ENCODE peak calls at places on chromosomes 1 and 21, in seven cellular contexts. O, S, K, G, D, B and Q are unnamed samples.

GRCh38 chr1:12121212-12122000 is 45.4 kb upstream of the TNFRSF1B start:
- DNase-seq in G (no peak), S (no peak), B (peak; percentile 47), D (no peak), O (no peak), K (no peak), Q (no peak)

GRCh38 chr21:31180256-31181088 is 142.2 kb upstream of the KRTAP19-8 start:
- DNase-seq in D (no peak), K (no peak), B (peak; percentile 49), G (peak; percentile 40), O (no peak), S (peak; percentile 30), Q (no peak)

GRCh38 chr21:43188712-43189151 is 19.9 kb downstream of the CRYAA start:
- DNase-seq in B (no peak), D (no peak), K (no peak), O (no peak), S (no peak), G (peak; percentile 11), Q (peak; percentile 64)

GRCh38 chr1:171611306-171611705 is 10.7 kb upstream of the MYOCOS start:
- DNase-seq in B (no peak), S (no peak), K (no peak), G (no peak), D (no peak), O (no peak), Q (no peak)

GRCh38 chr1:225651872-225652725 is 824 bp downstream of the ENAH start:
- DNase-seq in K (no peak), B (no peak), G (peak; percentile 27), O (peak; percentile 44), D (no peak), S (peak; percentile 66), Q (peak; percentile 1)

GRCh38 chr1:53826367-53826766 is 11.7 kb downstream of the NDC1 start:
- DNase-seq in D (no peak), K (no peak), G (no peak), O (no peak), B (no peak), S (peak; percentile 6), Q (no peak)

GRCh38 chr1:225754940-225755635 is 22.5 kb upstream of the SRP9 start:
- DNase-seq in S (no peak), O (no peak), K (no peak), G (no peak), D (peak; percentile 76), B (no peak), Q (no peak)

GRCh38 chr1:159170639-159171038 is 776 bp upstream of the CADM3 start:
- DNase-seq in K (no peak), S (no peak), G (no peak), B (no peak), O (no peak), D (no peak), Q (no peak)

GRCh38 chr1:206703647-206704046 is 18.9 kb downstream of the MAPKAPK2 start:
- DNase-seq in O (no peak), K (peak; percentile 36), B (peak; percentile 91), S (no peak), G (no peak), D (no peak), Q (no peak)

DNA sequence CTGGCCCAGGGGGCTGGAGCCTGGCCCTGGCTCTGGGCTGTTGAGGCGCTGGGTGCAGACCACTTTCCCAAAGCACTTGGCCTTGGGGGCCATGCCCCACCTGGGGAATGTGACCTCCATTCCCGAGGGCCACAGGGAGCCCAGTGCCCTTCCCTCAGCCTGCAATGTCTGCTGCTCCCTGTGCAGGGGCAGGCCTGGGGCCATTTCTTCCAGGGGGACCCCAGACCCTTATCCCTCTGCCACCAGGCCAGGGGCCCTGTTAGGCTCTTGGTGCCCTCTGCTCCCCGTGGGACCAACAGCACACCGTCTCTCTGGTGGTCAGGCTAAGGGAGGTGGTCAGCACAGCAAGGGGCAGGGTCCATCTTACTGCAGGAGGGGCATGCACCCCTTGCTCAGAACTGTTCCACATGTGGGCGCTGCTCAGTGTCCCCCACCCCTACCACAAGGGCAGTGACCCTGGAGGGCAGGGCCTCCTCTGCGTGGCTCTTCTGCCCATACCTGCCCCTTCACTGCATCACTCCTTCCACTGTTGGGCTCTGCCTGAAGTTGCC is 1.1 kb upstream of the TMEM52 start:
- DNase-seq in G (no peak), B (no peak), O (no peak), S (no peak), K (no peak), D (no peak), Q (no peak)
- H3K27ac ChIP-seq in G (peak overlapping the region; percentile 68), B (peak overlapping the region; percentile 36), O (no peak overlapping the region), S (no peak overlapping the region), K (no peak overlapping the region), D (peak overlapping the region; percentile 45), Q (no peak overlapping the region)

DNA sequence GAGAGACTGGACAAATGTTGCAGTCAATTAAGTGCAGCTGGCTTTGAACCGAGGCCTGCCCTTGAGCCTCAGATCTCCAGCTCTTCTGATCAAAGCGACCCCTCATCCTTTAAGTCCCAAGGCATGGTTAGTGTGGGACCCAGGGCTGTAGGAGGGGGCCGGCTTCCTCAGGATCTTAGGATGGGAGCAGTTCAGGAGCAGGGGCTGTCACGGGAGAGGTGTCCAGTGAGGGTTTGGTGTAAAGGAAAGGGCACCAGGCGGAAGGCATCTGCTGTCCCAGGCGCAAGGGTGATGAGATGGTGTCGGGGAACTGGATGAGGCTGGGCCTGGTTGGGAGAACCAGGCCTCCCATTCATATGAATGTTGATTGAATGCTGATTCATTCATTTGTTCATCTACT is 5.1 kb upstream of the MTFR1L start:
- DNase-seq in B (no peak), D (no peak), O (no peak), G (no peak), S (no peak), K (no peak), Q (no peak)
- H3K27ac ChIP-seq in B (no peak overlapping the region), D (no peak overlapping the region), O (no peak overlapping the region), G (no peak overlapping the region), S (no peak overlapping the region), K (no peak overlapping the region), Q (no peak overlapping the region)

GRCh38 chr1:17273096-17273495 is 24.2 kb downstream of the PADI3 start:
- DNase-seq in S (no peak), G (no peak), D (no peak), B (no peak), K (no peak), O (no peak), Q (no peak)
- H3K27ac ChIP-seq in S (no peak overlapping the region), G (no peak overlapping the region), D (no peak overlapping the region), B (no peak overlapping the region), K (no peak overlapping the region), O (no peak overlapping the region), Q (no peak overlapping the region)

DNA sequence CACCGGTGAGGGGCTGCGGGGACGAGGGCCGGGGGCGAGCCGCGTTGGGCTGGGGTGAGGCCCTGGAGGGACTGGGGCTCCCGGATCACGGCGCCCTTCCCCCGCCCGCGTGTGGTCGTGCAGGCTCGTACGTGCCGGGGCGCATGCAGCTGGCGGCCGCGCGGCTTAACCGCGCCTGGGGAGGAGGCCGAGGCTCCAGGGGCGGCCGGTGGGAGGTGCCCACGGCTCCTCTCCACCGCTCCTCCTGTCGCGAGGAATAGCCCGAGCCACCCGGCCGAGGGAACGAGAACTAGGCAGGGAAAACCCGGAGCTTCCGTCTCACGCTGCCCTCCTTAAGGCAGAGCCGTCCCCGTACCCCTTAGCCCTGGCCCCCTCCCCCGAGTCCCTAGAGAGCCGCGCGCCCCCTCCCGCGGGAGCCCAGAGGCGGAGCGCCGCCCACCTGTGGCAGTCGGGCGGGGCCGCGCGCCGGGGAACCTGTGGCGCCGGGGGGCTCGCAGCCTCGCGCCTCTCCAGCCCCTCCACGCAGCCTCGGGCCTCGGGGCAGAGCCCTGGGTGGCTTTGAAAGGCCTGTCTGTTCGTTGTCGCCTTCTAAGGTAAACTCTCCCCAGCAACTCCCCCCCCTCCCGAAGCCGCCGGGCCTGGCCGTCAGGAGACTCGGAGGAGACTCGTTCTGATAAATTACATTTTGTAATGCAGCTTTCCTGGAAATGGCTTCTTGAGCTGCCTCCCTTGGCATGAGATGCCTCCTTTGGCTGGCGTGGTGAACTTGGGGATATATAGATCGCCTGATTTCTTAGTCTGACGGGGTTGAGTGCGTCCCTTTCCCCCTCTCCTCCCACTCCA is 766 bp downstream of the AK4 start:
- DNase-seq in G (peak; percentile 16), O (peak; percentile 83), S (peak; percentile 61), K (peak; percentile 13), D (peak; percentile 68), B (no peak), Q (peak; percentile 30)
- H3K27ac ChIP-seq in G (peak overlapping the region; percentile 75), O (peak overlapping the region; percentile 13), S (no peak overlapping the region), K (no peak overlapping the region), D (peak overlapping the region; percentile 95), B (no peak overlapping the region), Q (peak overlapping the region; percentile 21)

DNA sequence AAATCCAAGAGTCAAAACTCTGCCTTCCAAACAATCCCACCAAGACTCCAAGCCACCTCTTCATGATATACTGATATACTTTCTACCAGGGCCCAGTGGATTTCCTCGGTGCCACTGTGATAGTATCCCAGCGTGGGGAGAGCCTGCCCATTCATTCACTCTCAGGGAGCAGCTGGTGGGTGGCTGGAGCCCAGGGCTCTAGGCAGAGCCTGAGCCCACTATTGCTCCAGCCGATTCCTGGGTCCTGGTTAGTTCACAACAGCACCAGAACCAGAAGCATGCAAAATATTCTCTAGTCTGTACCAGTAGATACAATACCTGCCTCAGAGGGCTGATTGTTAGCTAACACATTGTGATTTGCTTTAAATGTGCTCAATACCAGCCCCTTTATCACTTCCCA is 831 bp downstream of the CSRP1 start:
- DNase-seq in O (no peak), B (no peak), K (no peak), S (no peak), G (no peak), D (no peak), Q (no peak)
- H3K27ac ChIP-seq in O (no peak overlapping the region), B (peak overlapping the region; percentile 70), K (peak overlapping the region; percentile 65), S (no peak overlapping the region), G (peak overlapping the region; percentile 88), D (peak overlapping the region; percentile 92), Q (peak overlapping the region; percentile 98)